ENCODE peak calls at places on chromosomes 13 and 19, in eight cellular contexts. H is thoracic aorta; A is dorsolateral prefrontal cortex; J is HFFc6; X is activated naive CD8-positive, alpha-beta T cell treated with anti-CD3 and anti-CD28 coated beads, Interleukin-2, amount 50 U/mL, for 24 hours; K is caudate nucleus; O is naive thymus-derived CD8-positive, alpha-beta T cell; G is GM04503. D is an unnamed sample.

GRCh38 chr19:29106353-29106885 is 106.5 kb downstream of the UQCRFS1 start:
- DNase-seq in H (no peak), A (no peak), J (no peak), X (no peak), K (no peak), O (no peak), G (no peak), D (no peak)

GRCh38 chr13:89163081-89163480 is 1491.9 kb downstream of the SLITRK5 start:
- DNase-seq in H (no peak), A (no peak), J (no peak), X (no peak), K (no peak), O (no peak), G (no peak), D (no peak)

GRCh38 chr19:13637664-13638063 is 126.7 kb upstream of the MRI1 start:
- DNase-seq in H (no peak), A (no peak), J (peak), X (no peak), K (no peak), O (no peak), G (no peak), D (no peak)

GRCh38 chr19:29596080-29596479 is 10.0 kb upstream of the POP4 start:
- DNase-seq in H (no peak), A (no peak), J (no peak), X (no peak), K (no peak), O (no peak), G (no peak), D (no peak)

GRCh38 chr19:16943942-16944625 is 55.3 kb downstream of the F2RL3 start:
- DNase-seq in H (no peak), A (no peak), J (no peak), X (no peak), K (no peak), O (no peak), G (no peak), D (no peak)

GRCh38 chr13:54366728-54367127 is 1338.1 kb downstream of the OLFM4 start:
- DNase-seq in H (no peak), A (no peak), J (no peak), X (no peak), K (no peak), O (no peak), G (no peak), D (no peak)

GRCh38 chr13:46555722-46556121 is 2.8 kb downstream of the LRCH1 start:
- DNase-seq in H (no peak), A (no peak), J (no peak), X (no peak), K (no peak), O (no peak), G (no peak), D (no peak)

GRCh38 chr19:12669272-12670158 is 2.9 kb downstream of the WDR83 start:
- DNase-seq in H (no peak), A (peak), J (peak), X (peak), K (peak), O (peak), G (peak), D (peak)

GRCh38 chr19:7823902-7824301 is 6.1 kb upstream of the EVI5L start:
- DNase-seq in H (no peak), A (no peak), J (no peak), X (no peak), K (no peak), O (no peak), G (no peak), D (no peak)

GRCh38 chr13:111480976-111481375 is 160.5 kb downstream of the TEX29 start:
- DNase-seq in H (no peak), A (no peak), J (no peak), X (no peak), K (no peak), O (no peak), G (no peak), D (no peak)

GRCh38 chr19:48698046-48698445 is 2.3 kb downstream of the FUT2 start:
- DNase-seq in H (no peak), A (no peak), J (peak), X (no peak), K (no peak), O (no peak), G (peak), D (no peak)

GRCh38 chr13:86567119-86567518 is 767.9 kb upstream of the SLITRK6 start:
- DNase-seq in H (no peak), A (no peak), J (no peak), X (no peak), K (no peak), O (no peak), G (no peak), D (no peak)

GRCh38 chr13:48214519-48215121 is 18.4 kb upstream of the ITM2B start:
- DNase-seq in H (no peak), A (no peak), J (no peak), X (peak), K (no peak), O (no peak), G (no peak), D (no peak)

GRCh38 chr19:18029617-18030338 is 21.8 kb downstream of the ARRDC2 start:
- DNase-seq in H (no peak), A (peak), J (peak), X (no peak), K (no peak), O (no peak), G (no peak), D (no peak)